ENCODE peak calls at places on chromosomes 13 and 19, in six cellular contexts. P, N, E, Z, K and U are unnamed samples. For H3K4me1, the result is how much of the 10 kb centered on the place peaks cover.

GRCh38 chr13:50634339-50634738 is 209.2 kb downstream of the DLEU7 start:
- DNase-seq in P (no peak), N (no peak), E (no peak), Z (no peak), K (no peak), U (no peak)

GRCh38 chr13:98829541-98829940 is 77.1 kb upstream of the SLC15A1 start:
- DNase-seq in P (no peak), N (no peak), E (no peak), Z (no peak), K (no peak), U (no peak)

GRCh38 chr13:23617551-23618014 is 47.4 kb downstream of the TNFRSF19 start:
- DNase-seq in P (peak), N (no peak), E (peak), Z (no peak), K (no peak), U (no peak)

GRCh38 chr13:21338651-21339278 is 120.3 kb downstream of the ZDHHC20 start:
- DNase-seq in P (no peak), N (no peak), E (no peak), Z (no peak), K (peak), U (no peak)

GRCh38 chr19:7864719-7865074 is 9.5 kb downstream of the PRR36 start:
- DNase-seq in P (no peak), N (no peak), E (no peak), Z (no peak), K (no peak), U (no peak)

GRCh38 chr13:29679357-29680050 is 84.0 kb upstream of the SLC7A1 start:
- DNase-seq in P (no peak), N (no peak), E (peak), Z (peak), K (no peak), U (no peak)

GRCh38 chr19:30666301-30666803 is 294.2 kb downstream of the ZNF536 start:
- DNase-seq in P (peak), N (peak), E (peak), Z (no peak), K (peak), U (no peak)

GRCh38 chr19:11256189-11256588 is 6.1 kb downstream of the DOCK6 start:
- DNase-seq in P (peak), N (no peak), E (peak), Z (no peak), K (no peak), U (no peak)

GRCh38 chr19:47660435-47660832 is 51.5 kb downstream of the BICRA start:
- DNase-seq in P (no peak), N (no peak), E (no peak), Z (no peak), K (no peak), U (peak)

GRCh38 chr19:35171730-35172129 is 17.2 kb downstream of the FXYD5 start:
- DNase-seq in P (no peak), N (no peak), E (no peak), Z (no peak), K (no peak), U (no peak)

GRCh38 chr13:51933466-51934058 is 71.8 kb downstream of the CCDC70 start:
- DNase-seq in P (no peak), N (no peak), E (no peak), Z (no peak), K (no peak), U (no peak)

GRCh38 chr19:2494447-2495129 is 18.7 kb downstream of the GADD45B start:
- DNase-seq in P (peak), N (peak), E (peak), Z (peak), K (peak), U (peak)

GRCh38 chr13:112674412-112675383 is 15.1 kb upstream of the ATP11A start:
- DNase-seq in P (no peak), N (no peak), E (peak), Z (no peak), K (no peak), U (no peak)

GRCh38 chr13:23557043-23557442 is 13.2 kb upstream of the TNFRSF19 start:
- DNase-seq in P (no peak), N (no peak), E (no peak), Z (no peak), K (no peak), U (no peak)

GRCh38 chr13:30186644-30187431 is 120.5 kb downstream of the KATNAL1 start:
- DNase-seq in P (peak), N (no peak), E (no peak), Z (no peak), K (peak), U (no peak)

GRCh38 chr19:43668406-43669158 is 1.4 kb downstream of the PLAUR start:
- DNase-seq in P (peak), N (peak), E (peak), Z (peak), K (peak), U (peak)

GRCh38 chr13:25037057-25037813 is 58.7 kb upstream of the PABPC3 start:
- DNase-seq in P (peak), N (no peak), E (peak), Z (no peak), K (peak), U (peak)

GRCh38 chr13:109840201-109840892 is 54.0 kb upstream of the IRS2 start:
- DNase-seq in P (peak), N (no peak), E (peak), Z (no peak), K (no peak), U (peak)
- H3K27ac ChIP-seq in P (no peak), N (no peak), E (no peak), Z (no peak), K (no peak), U (no peak)

GRCh38 chr19:42311612-42312160 is 1.4 kb upstream of the TMEM145 start:
- DNase-seq in P (no peak), N (no peak), E (no peak), Z (no peak), K (peak), U (no peak)
- TF ChIP-seq CTCF in P (no peak), N (no peak), E (no peak), Z (no peak), K (peak), U (peak)

DNA sequence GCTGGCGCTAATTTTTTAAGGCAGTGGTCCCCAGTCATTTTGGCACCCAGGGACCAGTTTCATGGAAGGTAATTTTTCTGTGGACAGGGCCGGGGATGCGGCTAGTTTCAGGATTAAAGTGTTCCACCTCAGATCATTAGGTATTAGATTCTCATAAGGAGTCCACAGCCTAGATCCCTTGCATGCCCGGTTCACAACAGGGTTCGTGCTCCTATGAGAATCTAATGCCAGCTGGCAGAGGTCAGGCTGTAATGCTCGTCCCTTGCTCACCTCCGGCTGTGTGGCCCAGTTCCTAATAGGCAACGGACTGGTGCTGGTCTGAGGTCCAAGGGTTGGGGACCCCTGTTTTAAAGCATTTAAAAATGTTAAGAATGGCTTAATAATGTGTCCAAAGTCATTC is 54.1 kb downstream of the GPC6 start:
- DNase-seq in P (no peak), N (no peak), E (no peak), Z (no peak), K (no peak), U (no peak)
- H3K4me1 ChIP-seq in P (under half), N (under half), E (under half), Z (under half), K (under half), U (under half)

GRCh38 chr19:13086341-13086740 is 16.3 kb downstream of the LYL1 start:
- DNase-seq in P (no peak), N (peak), E (no peak), Z (no peak), K (no peak), U (no peak)

GRCh38 chr19:13082192-13083007 is 20.3 kb downstream of the LYL1 start:
- DNase-seq in P (peak), N (no peak), E (peak), Z (no peak), K (peak), U (peak)

GRCh38 chr19:13085673-13086072 is 17.0 kb downstream of the LYL1 start:
- DNase-seq in P (no peak), N (no peak), E (no peak), Z (no peak), K (no peak), U (no peak)

GRCh38 chr19:13083008-13083404 is 19.7 kb downstream of the LYL1 start:
- DNase-seq in P (no peak), N (no peak), E (no peak), Z (no peak), K (no peak), U (no peak)

GRCh38 chr19:13083627-13084026 is 19.0 kb downstream of the LYL1 start:
- DNase-seq in P (no peak), N (no peak), E (no peak), Z (no peak), K (no peak), U (no peak)
- H3K27ac ChIP-seq in P (no peak), N (peak), E (no peak), Z (peak), K (no peak), U (no peak)

DNA sequence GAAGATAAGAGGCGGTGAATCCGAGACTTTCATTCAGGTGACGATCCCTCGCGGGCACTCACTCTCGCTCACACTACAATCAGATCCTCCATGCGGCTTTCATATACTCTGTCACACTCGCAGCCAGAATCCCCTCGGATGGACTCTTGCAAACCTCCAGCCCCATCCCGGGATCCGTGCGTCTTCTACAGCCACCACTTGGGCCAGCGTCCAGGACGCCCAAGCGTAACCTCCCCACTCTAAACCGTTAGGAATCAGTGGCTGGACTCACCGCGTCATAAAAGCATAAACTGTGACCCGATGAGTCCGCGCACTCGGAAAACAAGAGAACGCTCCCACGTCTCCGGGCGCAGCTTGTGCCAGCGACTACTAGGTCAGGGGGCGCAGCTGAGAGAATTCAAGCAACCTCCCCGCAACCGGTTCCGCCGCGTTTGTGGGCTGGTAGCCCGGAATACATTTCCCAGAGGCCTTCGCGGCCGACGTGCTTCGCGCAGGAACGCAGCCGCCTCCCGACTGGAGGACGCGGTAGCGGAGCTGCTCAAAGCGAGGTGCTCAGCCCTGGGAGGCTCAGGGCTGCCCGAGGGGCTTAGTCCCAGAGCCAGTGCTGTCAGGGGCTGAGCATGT is 27.6 kb downstream of the ZNF607 start:
- DNase-seq in P (peak), N (peak), E (peak), Z (peak), K (peak), U (peak)
- TF ChIP-seq CTCF in P (peak), N (no peak), E (no peak), Z (no peak), K (peak), U (no peak)